ENCODE peak calls at places on chromosomes 12 and 14, in four cellular contexts. N, M, V and S are unnamed samples.
A peak's percentile ranks its signal among the peaks of the same experiment; 100 is the strongest.

GRCh38 chr14:55446127-55446736 is 5.8 kb upstream of the TBPL2 start:
- DNase-seq in N (peak; percentile 40), V (peak; percentile 65), M (peak; percentile 40), S (peak; percentile 18)

GRCh38 chr14:77421241-77421640 is 2.1 kb downstream of the NOXRED1 start:
- DNase-seq in M (no peak), V (no peak), N (no peak), S (no peak)

GRCh38 chr14:85088231-85088630 is 441.7 kb upstream of the FLRT2 start:
- DNase-seq in M (no peak), N (no peak), V (no peak), S (no peak)

GRCh38 chr12:19189522-19189921 is 60.0 kb downstream of the PLEKHA5 start:
- DNase-seq in M (no peak), N (no peak), V (no peak), S (no peak)

GRCh38 chr14:101072945-101073597 is 169.5 kb upstream of the RTL1 start:
- DNase-seq in N (no peak), V (peak; percentile 29), M (peak; percentile 84), S (no peak)

GRCh38 chr12:5499566-5500325 is 67.8 kb downstream of the NTF3 start:
- DNase-seq in V (no peak), M (no peak), N (no peak), S (no peak)

GRCh38 chr12:112537710-112538396 is 119.1 kb downstream of the PTPN11 start:
- DNase-seq in V (peak; percentile 61), N (no peak), M (no peak), S (no peak)

GRCh38 chr12:47935196-47935595 is 28.2 kb upstream of the TMEM106C start:
- DNase-seq in V (no peak), M (no peak), N (no peak), S (no peak)

GRCh38 chr12:81245918-81246611 is 168.2 kb downstream of the ACSS3 start:
- DNase-seq in M (peak; percentile 25), N (no peak), V (no peak), S (no peak)

GRCh38 chr14:75831455-75831854 is 150.3 kb downstream of the TGFB3 start:
- DNase-seq in M (peak; percentile 87), N (peak; percentile 53), V (peak; percentile 86), S (peak; percentile 5)

GRCh38 chr12:116346222-116346621 is 68.7 kb upstream of the MED13L start:
- DNase-seq in M (no peak), V (no peak), N (no peak), S (no peak)

GRCh38 chr12:27733052-27733656 is 22.5 kb downstream of the MRPS35 start:
- DNase-seq in M (no peak), V (no peak), N (peak; percentile 42), S (peak; percentile 60)

GRCh38 chr12:4107436-4107878 is 166.1 kb upstream of the CCND2 start:
- DNase-seq in V (peak; percentile 38), N (peak; percentile 81), M (peak; percentile 29), S (peak; percentile 93)

GRCh38 chr14:80927385-80927989 is 14.1 kb downstream of the CEP128 start:
- DNase-seq in N (no peak), V (no peak), M (no peak), S (no peak)

GRCh38 chr14:35406811-35407630 is 2.5 kb upstream of the NFKBIA start:
- DNase-seq in N (peak; percentile 39), M (peak; percentile 45), V (peak; percentile 52), S (no peak)

GRCh38 chr14:22432348-22432976 is 156.6 kb downstream of the DAD1 start:
- DNase-seq in V (peak; percentile 51), M (peak; percentile 68), N (no peak), S (no peak)

GRCh38 chr14:52790011-52790755 is 1.2 kb downstream of the GNPNAT1 start:
- DNase-seq in V (no peak), M (no peak), N (no peak), S (no peak)

GRCh38 chr12:100359822-100360221 is 2.9 kb downstream of the SLC17A8 start:
- DNase-seq in V (no peak), M (no peak), N (no peak), S (no peak)

GRCh38 chr12:8156845-8157244 is at the start of gene ZNF705A:
- DNase-seq in N (no peak), V (no peak), M (no peak), S (no peak)

GRCh38 chr12:45637706-45638105 is 91.8 kb upstream of the ARID2 start:
- DNase-seq in M (no peak), V (no peak), N (no peak), S (no peak)

GRCh38 chr12:79844693-79845092 is 90.2 kb downstream of the PPP1R12A start:
- DNase-seq in N (no peak), M (no peak), V (no peak), S (no peak)

GRCh38 chr12:122854554-122854953 is 19.3 kb downstream of the HIP1R start:
- DNase-seq in V (no peak), M (no peak), N (no peak), S (no peak)

GRCh38 chr12:22334696-22335290 is at the start of gene ST8SIA1:
- DNase-seq in N (peak; percentile 75), M (peak; percentile 32), V (no peak), S (peak; percentile 72)

GRCh38 chr12:80053048-80053790 is 46.1 kb upstream of the OTOGL start:
- DNase-seq in V (peak; percentile 29), N (no peak), M (peak; percentile 56), S (no peak)

GRCh38 chr12:76563061-76563460 is 3.5 kb upstream of the OSBPL8 start:
- DNase-seq in V (no peak), M (no peak), N (no peak), S (no peak)

GRCh38 chr14:74475678-74476077 is 17.4 kb downstream of the NPC2 start:
- DNase-seq in M (no peak), N (no peak), V (no peak), S (no peak)

GRCh38 chr14:100104523-100105300 is 39.5 kb downstream of the EVL start:
- DNase-seq in V (no peak), N (no peak), M (no peak), S (no peak)

GRCh38 chr12:18882690-18883089 is 144.8 kb downstream of the CAPZA3 start:
- DNase-seq in N (no peak), M (no peak), V (no peak), S (no peak)

GRCh38 chr14:23028800-23029199 is 5.9 kb downstream of the PSMB5 start:
- DNase-seq in M (no peak), V (no peak), N (peak; percentile 36), S (peak; percentile 28)

GRCh38 chr14:106586098-106586704 is 1059.8 kb downstream of the TMEM121 start:
- DNase-seq in N (peak; percentile 48), M (no peak), V (no peak), S (peak; percentile 32)

GRCh38 chr14:106585692-106586091 is 1059.3 kb downstream of the TMEM121 start:
- DNase-seq in M (no peak), N (no peak), V (no peak), S (no peak)
- H3K27ac ChIP-seq in M (no peak overlapping the region), N (no peak overlapping the region), V (no peak overlapping the region), S (no peak overlapping the region)

GRCh38 chr12:49094104-49094948 is at the start of gene DHH:
- DNase-seq in N (no peak), V (peak; percentile 42), M (no peak), S (no peak)
- H3K4me3 ChIP-seq in N (no peak within 1 kb of the TSS), V (peak within 1 kb of the TSS; percentile 6), M (no peak within 1 kb of the TSS), S (no peak within 1 kb of the TSS)

GRCh38 chr12:14393736-14394135 is 28.3 kb downstream of the ATF7IP start:
- DNase-seq in V (no peak), M (no peak), N (no peak), S (no peak)
- H3K27ac ChIP-seq in V (no peak overlapping the region), M (peak overlapping the region; percentile 16), N (peak overlapping the region; percentile 73), S (peak overlapping the region; percentile 82)

DNA sequence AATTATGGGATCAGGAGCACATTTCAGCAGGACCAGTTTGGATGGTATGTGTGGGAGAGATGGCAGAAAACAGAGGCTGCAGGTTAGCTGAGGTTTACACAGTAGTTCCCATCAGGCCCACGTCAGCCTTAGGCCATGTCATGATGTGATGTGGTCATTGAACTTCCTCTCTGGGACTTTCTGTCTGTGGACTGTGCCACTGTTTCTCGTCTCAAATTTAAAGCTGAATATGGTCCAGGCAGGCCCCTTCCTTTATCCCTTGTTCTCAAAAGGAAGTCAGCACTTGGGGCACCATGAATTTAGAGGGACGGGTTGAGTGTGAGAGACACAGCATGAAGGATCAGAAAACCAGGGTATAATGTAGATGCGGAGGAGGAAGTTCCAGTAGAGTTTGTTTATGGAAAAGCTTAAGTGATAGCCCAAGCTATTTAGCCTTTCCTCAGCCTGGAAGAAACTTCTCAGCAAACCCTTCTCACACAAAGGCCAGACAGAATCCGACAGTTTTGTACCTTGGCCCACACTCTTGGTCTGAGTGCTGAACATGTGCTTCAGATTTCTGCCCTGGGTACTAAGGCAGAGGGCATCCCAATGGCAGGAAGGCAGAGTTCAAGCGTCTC is 3.6 kb upstream of the IGFBP6 start:
- DNase-seq in V (no peak), N (no peak), M (no peak), S (no peak)
- H3K4me3 ChIP-seq in V (no peak overlapping the region), N (no peak overlapping the region), M (no peak overlapping the region), S (no peak overlapping the region)

DNA sequence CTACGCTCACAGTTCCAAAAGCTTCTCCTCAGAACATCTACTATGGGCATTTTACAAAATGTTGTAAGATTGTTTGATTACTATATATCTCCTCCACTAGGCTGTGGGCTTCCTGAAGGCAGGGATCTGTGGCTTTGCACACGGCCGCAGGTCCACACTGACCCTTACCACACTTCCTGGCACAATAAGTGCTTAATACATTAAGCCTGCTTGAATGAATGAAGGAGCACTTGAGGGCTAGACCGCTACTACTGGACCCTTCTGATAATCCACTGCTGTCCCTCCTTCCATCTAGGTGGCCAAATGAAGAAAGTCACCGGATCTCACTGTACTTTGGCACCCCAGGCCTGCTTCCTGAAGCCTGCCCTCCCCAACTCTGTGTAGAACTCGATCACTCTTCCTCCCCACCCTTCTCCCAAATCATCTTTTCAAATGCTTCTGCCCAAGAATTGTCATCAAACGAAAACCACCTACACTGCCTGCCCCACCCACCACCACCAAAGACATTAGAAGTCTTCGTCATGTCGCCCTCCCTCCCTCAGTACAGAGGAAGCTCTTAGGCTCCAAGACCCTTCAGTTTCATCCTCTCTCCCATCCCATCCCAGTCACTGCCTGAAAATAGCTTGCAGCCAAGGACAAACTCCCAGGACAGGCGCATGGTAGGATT is 596 bp upstream of the ZBTB39 start:
- DNase-seq in V (no peak), M (no peak), N (no peak), S (peak; percentile 18)
- H3K27ac ChIP-seq in V (no peak overlapping the region), M (no peak overlapping the region), N (peak overlapping the region; percentile 52), S (peak overlapping the region; percentile 53)

GRCh38 chr12:92558806-92559205 is 144.0 kb upstream of the PLEKHG7 start:
- DNase-seq in M (no peak), V (no peak), N (no peak), S (no peak)
- H3K4me3 ChIP-seq in M (no peak overlapping the region), V (no peak overlapping the region), N (no peak overlapping the region), S (no peak overlapping the region)

GRCh38 chr12:101619026-101619827 is 24.5 kb downstream of the MYBPC1 start:
- DNase-seq in M (no peak), N (no peak), V (no peak), S (no peak)
- H3K27ac ChIP-seq in M (peak overlapping the region; percentile 84), N (no peak overlapping the region), V (no peak overlapping the region), S (no peak overlapping the region)

GRCh38 chr12:106030210-106031175 is 108.3 kb downstream of the NUAK1 start:
- DNase-seq in V (no peak), M (no peak), N (no peak), S (no peak)
- H3K4me3 ChIP-seq in V (no peak overlapping the region), M (no peak overlapping the region), N (no peak overlapping the region), S (no peak overlapping the region)